ENCODE peak calls at places on chromosomes 12 and 14, in five cellular contexts. I is hepatic stellate cell; K is ovary; F is fibroblast of villous mesenchyme; L is stimulated activated naive B cell treated with anti-CD40 and anti-IgM and Interleukin-4, amounts not matched to agents 10 μg/mL and 1 μg/mL and 100 μg/mL, for 72 hours. W is an unnamed sample.
A peak's percentile ranks its signal among the peaks of the same experiment; 100 is the strongest.

GRCh38 chr12:108784270-108784669 is 53.0 kb upstream of the CORO1C start:
- DNase-seq in K (no peak), F (no peak), I (no peak), L (no peak), W (no peak)

GRCh38 chr12:88876867-88877266 is 296.6 kb upstream of the KITLG start:
- DNase-seq in L (no peak), I (no peak), K (no peak), F (peak; percentile 13), W (peak; percentile 14)

GRCh38 chr14:55717621-55718020 is 137.6 kb downstream of the KTN1 start:
- DNase-seq in I (no peak), F (no peak), L (no peak), K (no peak), W (no peak)

GRCh38 chr12:103580026-103580425 is 7.0 kb upstream of the STAB2 start:
- DNase-seq in L (no peak), I (no peak), K (no peak), F (no peak), W (no peak)

GRCh38 chr12:50690923-50691322 is 73.0 kb upstream of the ATF1 start:
- DNase-seq in K (no peak), L (no peak), I (no peak), F (peak; percentile 81), W (peak; percentile 42)

GRCh38 chr12:113289361-113289760 is 45.5 kb downstream of the SLC8B1 start:
- DNase-seq in I (no peak), F (peak; percentile 44), K (no peak), L (no peak), W (no peak)

GRCh38 chr12:91577586-91578539 is 395.2 kb upstream of the DCN start:
- DNase-seq in K (no peak), F (peak; percentile 45), L (no peak), I (peak; percentile 3), W (peak; percentile 30)

GRCh38 chr14:68464716-68465115 is 328.2 kb downstream of the ZFP36L1 start:
- DNase-seq in K (no peak), F (no peak), L (no peak), I (no peak), W (peak; percentile 23)

GRCh38 chr12:121530600-121531355 is 50.0 kb downstream of the KDM2B start:
- DNase-seq in F (peak; percentile 84), I (peak; percentile 78), L (no peak), K (peak; percentile 59), W (peak; percentile 80)

GRCh38 chr14:53954551-53955233 is 1.9 kb downstream of the BMP4 start:
- DNase-seq in F (peak; percentile 46), I (no peak), K (peak; percentile 49), L (no peak), W (peak; percentile 41)

GRCh38 chr14:48914921-48915320 is 671.3 kb downstream of the RPS29 start:
- DNase-seq in F (no peak), I (no peak), K (no peak), L (no peak), W (no peak)

GRCh38 chr12:98492580-98493140 is 22.7 kb upstream of the TMPO start:
- DNase-seq in L (no peak), F (no peak), K (no peak), I (no peak), W (no peak)

GRCh38 chr12:56071648-56072047 is 8.3 kb upstream of the ERBB3 start:
- DNase-seq in L (no peak), I (no peak), F (peak; percentile 23), K (no peak), W (no peak)

GRCh38 chr14:105490318-105490571 is 801 bp upstream of the TEDC1 start:
- DNase-seq in K (peak; percentile 80), L (no peak), I (no peak), F (no peak), W (no peak)

GRCh38 chr14:102517412-102518062 is 8.0 kb upstream of the ANKRD9 start:
- DNase-seq in I (no peak), F (no peak), L (no peak), K (no peak), W (no peak)

GRCh38 chr12:51820721-51821422 is 27.6 kb downstream of the FIGNL2 start:
- DNase-seq in K (peak; percentile 54), I (peak; percentile 84), F (peak; percentile 73), L (peak; percentile 66), W (peak; percentile 63)

GRCh38 chr12:100058482-100059029 is 73.8 kb upstream of the ANKS1B start:
- DNase-seq in K (no peak), F (peak; percentile 92), L (no peak), I (peak; percentile 70), W (peak; percentile 97)

GRCh38 chr12:19573866-19574265 is 134.6 kb downstream of the AEBP2 start:
- DNase-seq in K (no peak), L (no peak), I (no peak), F (no peak), W (no peak)

GRCh38 chr14:71460091-71460490 is 472.1 kb upstream of the RGS6 start:
- DNase-seq in K (no peak), I (no peak), F (no peak), L (no peak), W (peak; percentile 66)

GRCh38 chr14:106875503-106875902 is 1349.1 kb downstream of the TMEM121 start:
- DNase-seq in I (no peak), K (peak; percentile 67), L (peak; percentile 42), F (no peak), W (no peak)

GRCh38 chr12:76866146-76866545 is 12.7 kb downstream of the CSRP2 start:
- DNase-seq in I (no peak), F (no peak), L (no peak), K (no peak), W (no peak)

W was measured in fibroblast of lung.